ENCODE peak calls at places on chromosomes 4 and X, in ten cellular contexts. A, I, Z, H, K, P, Y, N, L and D are unnamed samples.

GRCh38 chr4:37793562-37793961 is 32.9 kb upstream of the PGM2 start:
- DNase-seq in N (no peak), K (no peak), Z (no peak), P (peak), H (no peak), A (no peak), L (no peak), Y (peak), I (peak), D (peak)

GRCh38 chrX:135384161-135384836 is 37.4 kb upstream of the SMIM10L2A start:
- DNase-seq in H (no peak), N (no peak), I (no peak), Z (peak), L (no peak), P (no peak), A (no peak), K (no peak), Y (peak), D (peak)

GRCh38 chr4:186749611-186750281 is 26.1 kb upstream of the FAT1 start:
- DNase-seq in Y (no peak), L (no peak), A (no peak), N (no peak), H (no peak), Z (no peak), I (no peak), K (no peak), P (peak), D (no peak)

GRCh38 chrX:54891573-54891972 is 29.1 kb upstream of the TRO start:
- DNase-seq in H (no peak), K (no peak), L (peak), I (peak), P (peak), A (peak), Y (peak), N (no peak), Z (peak), D (peak)

GRCh38 chrX:45668686-45669443 is 468.2 kb upstream of the DIPK2B start:
- DNase-seq in I (no peak), Y (no peak), A (no peak), H (peak), N (no peak), Z (no peak), K (no peak), P (peak), L (no peak), D (no peak)

GRCh38 chr4:78242071-78242470 is 184.9 kb downstream of the FRAS1 start:
- DNase-seq in L (no peak), K (no peak), A (no peak), Y (no peak), I (no peak), Z (no peak), H (no peak), P (peak), N (no peak), D (no peak)

GRCh38 chr4:109730294-109731051 is 603 bp upstream of the PLA2G12A start:
- DNase-seq in I (peak), K (no peak), P (peak), Z (no peak), N (peak), A (peak), Y (no peak), H (peak), L (no peak), D (no peak)

GRCh38 chr4:137611998-137612700 is 79.9 kb upstream of the PCDH18 start:
- DNase-seq in L (no peak), Y (no peak), A (no peak), N (no peak), H (no peak), I (no peak), K (no peak), P (no peak), Z (no peak), D (no peak)

GRCh38 chr4:6458528-6458927 is 13.9 kb downstream of the PPP2R2C start:
- DNase-seq in K (no peak), Z (no peak), N (no peak), P (no peak), I (no peak), A (no peak), Y (no peak), H (no peak), L (no peak), D (no peak)

GRCh38 chr4:165410214-165410613 is 31.4 kb downstream of the CPE start:
- DNase-seq in Y (no peak), N (no peak), H (no peak), P (no peak), L (no peak), A (no peak), K (no peak), I (no peak), Z (no peak), D (no peak)

GRCh38 chr4:4694296-4694772 is 152.5 kb upstream of the STX18 start:
- DNase-seq in L (peak), N (no peak), Z (no peak), A (no peak), I (no peak), H (no peak), Y (no peak), P (peak), K (no peak), D (no peak)

GRCh38 chr4:27412617-27413016 is 552.0 kb downstream of the STIM2 start:
- DNase-seq in Y (no peak), A (no peak), K (no peak), Z (no peak), I (no peak), L (no peak), N (no peak), H (no peak), P (no peak), D (no peak)

GRCh38 chr4:2837110-2837903 is 6.3 kb upstream of the ADD1 start:
- DNase-seq in Z (no peak), N (no peak), A (no peak), I (no peak), L (peak), K (no peak), Y (no peak), P (no peak), H (no peak), D (no peak)

GRCh38 chrX:129823115-129823514 is 20.6 kb downstream of the ZDHHC9 start:
- DNase-seq in K (no peak), P (peak), A (no peak), N (no peak), L (peak), Z (peak), Y (peak), I (no peak), H (peak), D (peak)

GRCh38 chr4:112704991-112705845 is 68.3 kb downstream of the LARP7 start:
- DNase-seq in N (peak), P (peak), A (peak), Z (no peak), L (peak), I (no peak), Y (no peak), H (peak), K (no peak), D (no peak)

GRCh38 chr4:6718932-6719610 is 3.1 kb downstream of the BLOC1S4 start:
- DNase-seq in Z (no peak), N (no peak), H (no peak), A (no peak), L (no peak), I (no peak), Y (no peak), K (no peak), P (no peak), D (no peak)